ENCODE peak calls at places on chromosomes 7 and 10, in four cellular contexts. E is Peyer's patch, W is H9, P is MV-4-11. N is an unnamed sample.

GRCh38 chr10:114615600-114616007 is 42.5 kb downstream of the ABLIM1 start:
- DNase-seq in P (no peak), E (no peak), W (no peak), N (no peak)

GRCh38 chr7:41085244-41085643 is 617.6 kb downstream of the INHBA start:
- DNase-seq in P (no peak), E (no peak), W (no peak), N (no peak)

GRCh38 chr10:132785433-132786278 is at the start of gene NKX6-2:
- DNase-seq in P (no peak), E (no peak), W (no peak), N (no peak)

GRCh38 chr7:130490888-130491771 is 755 bp upstream of the MEST start:
- DNase-seq in P (no peak), W (peak), E (peak), N (peak)

GRCh38 chr7:6290345-6290744 is 17.9 kb upstream of the CYTH3 start:
- DNase-seq in E (no peak), W (no peak), P (no peak), N (no peak)

GRCh38 chr7:74569501-74570075 is 87.9 kb upstream of the GTF2I start:
- DNase-seq in P (no peak), E (no peak), W (no peak), N (no peak)

GRCh38 chr7:37675739-37676138 is 7.8 kb upstream of the GPR141 start:
- DNase-seq in W (no peak), E (no peak), P (no peak), N (no peak)

GRCh38 chr10:18527692-18528091 is 123.7 kb downstream of the NSUN6 start:
- DNase-seq in E (no peak), P (no peak), W (no peak), N (no peak)

GRCh38 chr10:73182568-73182967 is 14.6 kb downstream of the FAM149B1 start:
- DNase-seq in E (no peak), W (no peak), P (no peak), N (peak)

GRCh38 chr10:43230101-43230908 is 36.6 kb downstream of the RASGEF1A start:
- DNase-seq in W (peak), P (no peak), E (peak), N (no peak)

GRCh38 chr7:55021951-55022617 is 3.3 kb downstream of the EGFR start:
- DNase-seq in P (no peak), W (no peak), E (no peak), N (peak)

GRCh38 chr10:18164771-18165361 is 24.6 kb downstream of the CACNB2 start:
- DNase-seq in W (no peak), P (no peak), E (no peak), N (peak)

GRCh38 chr10:96714031-96714590 is 6.2 kb downstream of the PIK3AP1 start:
- DNase-seq in E (no peak), P (peak), W (no peak), N (no peak)

GRCh38 chr7:124856299-124856888 is 73.2 kb downstream of the POT1 start:
- DNase-seq in P (peak), E (no peak), W (no peak), N (peak)

GRCh38 chr10:3763035-3763456 is 22.0 kb downstream of the KLF6 start:
- DNase-seq in P (no peak), E (no peak), W (no peak), N (peak)

GRCh38 chr10:27391916-27392315 is 112.2 kb upstream of the RAB18 start:
- DNase-seq in P (no peak), W (no peak), E (no peak), N (no peak)

GRCh38 chr10:75887369-75887768 is 455.9 kb downstream of the LRMDA start:
- DNase-seq in E (no peak), P (no peak), W (no peak), N (no peak)

GRCh38 chr10:117721883-117722282 is 179.3 kb downstream of the EMX2 start:
- DNase-seq in W (no peak), P (no peak), E (no peak), N (no peak)

GRCh38 chr7:131620673-131621609 is 64.5 kb upstream of the PODXL start:
- DNase-seq in W (peak), E (no peak), P (no peak), N (peak)

GRCh38 chr7:152543801-152544200 is 108.0 kb upstream of the KMT2C start:
- DNase-seq in E (no peak), W (peak), P (no peak), N (no peak)

GRCh38 chr7:46606771-46607170 is 685.7 kb upstream of the IGFBP3 start:
- DNase-seq in W (no peak), E (no peak), P (no peak), N (no peak)

GRCh38 chr7:140638311-140638791 is 2.3 kb downstream of the DENND2A start:
- DNase-seq in W (peak), E (no peak), P (no peak), N (peak)